ENCODE peak calls at places on chromosomes 6 and 20, in nine cellular contexts. G, R, D, U, E, X, T, A and B are unnamed samples.

GRCh38 chr6:35737413-35738211 is 780 bp downstream of the ARMC12 start:
- DNase-seq in G (peak), R (peak), D (no peak), U (peak), E (peak), X (no peak), T (no peak), A (no peak), B (no peak)

GRCh38 chr20:4081396-4081795 is 66.0 kb upstream of the RNF24 start:
- DNase-seq in G (no peak), R (no peak), D (no peak), U (no peak), E (no peak), X (no peak), T (no peak), A (no peak), B (no peak)

GRCh38 chr20:54726687-54727086 is 251.3 kb downstream of the DOK5 start:
- DNase-seq in G (no peak), R (no peak), D (no peak), U (no peak), E (no peak), X (no peak), T (no peak), A (no peak), B (no peak)

GRCh38 chr6:146267946-146268345 is 239.1 kb downstream of the GRM1 start:
- DNase-seq in G (no peak), R (no peak), D (no peak), U (no peak), E (no peak), X (no peak), T (no peak), A (no peak), B (no peak)

GRCh38 chr6:57173056-57173885 is 1.1 kb downstream of the BAG2 start:
- DNase-seq in G (peak), R (peak), D (no peak), U (no peak), E (no peak), X (peak), T (no peak), A (no peak), B (no peak)

GRCh38 chr6:32940656-32941411 is at the start of gene HLA-DMB:
- DNase-seq in G (peak), R (peak), D (no peak), U (peak), E (peak), X (peak), T (no peak), A (no peak), B (peak)

GRCh38 chr20:58004146-58004545 is 224.3 kb downstream of the ANKRD60 start:
- DNase-seq in G (no peak), R (no peak), D (no peak), U (no peak), E (no peak), X (no peak), T (no peak), A (no peak), B (no peak)

GRCh38 chr20:26276811-26277210 is 580.2 kb upstream of the ZNF337 start:
- DNase-seq in G (no peak), R (no peak), D (no peak), U (no peak), E (no peak), X (no peak), T (no peak), A (peak), B (no peak)

GRCh38 chr20:52001999-52002666 is 189.4 kb downstream of the ZFP64 start:
- DNase-seq in G (peak), R (peak), D (no peak), U (peak), E (no peak), X (no peak), T (no peak), A (no peak), B (no peak)

GRCh38 chr6:57267586-57268293 is 45.6 kb upstream of the RAB23 start:
- DNase-seq in G (peak), R (peak), D (no peak), U (peak), E (no peak), X (no peak), T (peak), A (peak), B (no peak)

GRCh38 chr6:20319520-20320357 is 81.9 kb upstream of the E2F3 start:
- DNase-seq in G (no peak), R (no peak), D (peak), U (no peak), E (no peak), X (no peak), T (no peak), A (no peak), B (no peak)

GRCh38 chr20:63943007-63943807 is 13.0 kb downstream of the UCKL1 start:
- DNase-seq in G (no peak), R (no peak), D (no peak), U (no peak), E (no peak), X (no peak), T (no peak), A (peak), B (no peak)

GRCh38 chr20:63940472-63941266 is 15.5 kb downstream of the UCKL1 start:
- DNase-seq in G (no peak), R (no peak), D (no peak), U (no peak), E (no peak), X (peak), T (no peak), A (peak), B (no peak)

GRCh38 chr20:63943808-63944077 is 12.5 kb downstream of the UCKL1 start:
- DNase-seq in G (no peak), R (no peak), D (no peak), U (no peak), E (no peak), X (no peak), T (no peak), A (no peak), B (no peak)

GRCh38 chr20:63941282-63942060 is 14.7 kb downstream of the UCKL1 start:
- DNase-seq in G (no peak), R (no peak), D (peak), U (no peak), E (no peak), X (peak), T (no peak), A (peak), B (peak)

GRCh38 chr20:63942250-63943006 is 13.8 kb downstream of the UCKL1 start:
- DNase-seq in G (no peak), R (peak), D (no peak), U (no peak), E (no peak), X (peak), T (no peak), A (peak), B (no peak)
- TF ChIP-seq POLR2A in G (no peak), R (no peak), D (no peak), U (no peak), E (no peak), X (no peak), T (no peak), A (no peak), B (no peak)

GRCh38 chr6:170424634-170425126 is 118.1 kb downstream of the FAM120B start:
- DNase-seq in G (no peak), R (no peak), D (no peak), U (no peak), E (no peak), X (no peak), T (no peak), A (no peak), B (no peak)

GRCh38 chr6:170421921-170422320 is 115.4 kb downstream of the FAM120B start:
- DNase-seq in G (no peak), R (no peak), D (no peak), U (no peak), E (no peak), X (no peak), T (no peak), A (no peak), B (no peak)

GRCh38 chr6:170420791-170421776 is 114.5 kb downstream of the FAM120B start:
- DNase-seq in G (no peak), R (no peak), D (no peak), U (no peak), E (no peak), X (no peak), T (no peak), A (no peak), B (no peak)

GRCh38 chr6:170423814-170424633 is 117.5 kb downstream of the FAM120B start:
- DNase-seq in G (no peak), R (no peak), D (no peak), U (no peak), E (no peak), X (no peak), T (no peak), A (no peak), B (no peak)

GRCh38 chr6:170423030-170423429 is 116.5 kb downstream of the FAM120B start:
- DNase-seq in G (no peak), R (no peak), D (no peak), U (no peak), E (no peak), X (no peak), T (no peak), A (no peak), B (no peak)
- TF ChIP-seq CTCF in G (no peak), R (no peak), D (no peak), U (no peak), E (no peak), X (no peak), T (no peak), A (no peak), B (no peak)

GRCh38 chr20:17568972-17569471 is 853 bp upstream of the DSTN start:
- DNase-seq in G (peak), R (peak), D (no peak), U (peak), E (peak), X (peak), T (peak), A (peak), B (peak)
- TF ChIP-seq POLR2A in G (peak), R (peak), D (peak), U (peak), E (peak), X (peak), T (no peak), A (peak), B (no peak)

GRCh38 chr20:42484335-42484734 is 705.4 kb downstream of the PTPRT start:
- DNase-seq in G (no peak), R (no peak), D (no peak), U (no peak), E (peak), X (peak), T (peak), A (no peak), B (peak)

GRCh38 chr20:42482808-42483207 is 706.9 kb downstream of the PTPRT start:
- DNase-seq in G (no peak), R (no peak), D (no peak), U (no peak), E (no peak), X (no peak), T (no peak), A (no peak), B (no peak)

GRCh38 chr20:42484790-42485365 is 704.8 kb downstream of the PTPRT start:
- DNase-seq in G (no peak), R (no peak), D (no peak), U (no peak), E (no peak), X (no peak), T (no peak), A (no peak), B (no peak)

GRCh38 chr20:42485566-42485965 is 704.1 kb downstream of the PTPRT start:
- DNase-seq in G (no peak), R (no peak), D (no peak), U (no peak), E (no peak), X (no peak), T (no peak), A (no peak), B (no peak)

DNA sequence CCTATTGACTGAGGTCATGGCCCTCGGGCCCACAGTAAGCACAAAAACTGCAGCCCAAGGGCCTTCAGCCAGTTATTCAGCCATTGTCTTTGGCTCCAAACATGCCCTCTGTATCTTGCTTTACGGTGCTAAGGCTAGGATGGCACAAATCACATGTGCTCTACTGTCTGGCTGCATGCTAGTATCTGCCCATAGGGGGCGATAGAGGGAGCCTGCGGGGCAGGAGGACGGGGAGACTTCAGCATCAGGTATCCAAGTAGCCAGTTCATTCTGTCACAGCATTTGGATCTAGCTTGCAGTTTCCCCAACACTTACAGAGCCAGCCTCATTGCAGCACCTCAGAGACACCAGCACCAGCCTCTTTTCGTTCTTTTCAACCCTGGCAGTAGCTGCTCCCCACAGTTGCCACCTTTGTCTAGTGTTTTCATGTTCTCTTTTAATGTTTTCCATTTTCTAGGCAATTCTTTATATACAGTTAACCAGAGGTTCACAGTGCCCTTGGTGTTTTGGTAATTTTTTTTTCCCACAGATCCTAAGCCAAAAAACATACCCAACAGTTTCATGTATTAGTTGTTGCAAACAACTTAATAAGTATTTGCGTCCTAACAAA is 705.9 kb downstream of the PTPRT start:
- DNase-seq in G (no peak), R (no peak), D (no peak), U (no peak), E (no peak), X (no peak), T (no peak), A (no peak), B (no peak)
- TF ChIP-seq CTCF in G (no peak), R (no peak), D (no peak), U (no peak), E (no peak), X (peak), T (peak), A (no peak), B (no peak)

GRCh38 chr20:44467289-44467883 is 8.3 kb upstream of the TTPAL start:
- DNase-seq in G (no peak), R (no peak), D (no peak), U (no peak), E (no peak), X (no peak), T (peak), A (peak), B (peak)
- TF ChIP-seq POLR2A in G (no peak), R (no peak), D (no peak), U (no peak), E (no peak), X (no peak), T (no peak), A (no peak), B (no peak)